ENCODE peak calls at places on chromosomes 4 and X, in six cellular contexts. J is neural progenitor cell, N is MM.1S, T is H9, L is mesendoderm, D is fibroblast of lung. U is an unnamed sample.

GRCh38 chr4:1990676-1991075 is 18.1 kb downstream of the NELFA start:
- DNase-seq in J (no peak), N (no peak), T (no peak), L (no peak), D (no peak), U (no peak)

GRCh38 chr4:80229128-80229527 is 31.8 kb downstream of the PRDM8 start:
- DNase-seq in J (no peak), N (no peak), T (no peak), L (no peak), D (no peak), U (no peak)

GRCh38 chr4:38385286-38386010 is 278.6 kb upstream of the KLF3 start:
- DNase-seq in J (peak), N (no peak), T (no peak), L (peak), D (peak), U (no peak)

GRCh38 chrX:17774053-17774452 is 36.8 kb downstream of the SCML1 start:
- DNase-seq in J (no peak), N (no peak), T (no peak), L (no peak), D (no peak), U (no peak)

GRCh38 chrX:66013195-66013816 is 26.6 kb downstream of the VSIG4 start:
- DNase-seq in J (no peak), N (no peak), T (no peak), L (no peak), D (no peak), U (no peak)

GRCh38 chrX:153638436-153639176 is 8.4 kb upstream of the DUSP9 start:
- DNase-seq in J (no peak), N (no peak), T (no peak), L (no peak), D (no peak), U (no peak)

GRCh38 chrX:72128881-72129280 is 2.8 kb downstream of the RTL5 start:
- DNase-seq in J (peak), N (no peak), T (peak), L (peak), D (no peak), U (no peak)

GRCh38 chr4:140937866-140938265 is 181.7 kb upstream of the TBC1D9 start:
- DNase-seq in J (no peak), N (no peak), T (no peak), L (no peak), D (peak), U (peak)

GRCh38 chr4:142126890-142127497 is 490.6 kb downstream of the IL15 start:
- DNase-seq in J (peak), N (peak), T (peak), L (peak), D (peak), U (peak)

GRCh38 chrX:132491191-132491590 is 2.4 kb upstream of the MBNL3 start:
- DNase-seq in J (no peak), N (peak), T (no peak), L (peak), D (no peak), U (no peak)

GRCh38 chr4:118352843-118353373 is at the start of gene PRSS12:
- DNase-seq in J (peak), N (peak), T (peak), L (peak), D (peak), U (peak)

GRCh38 chrX:154827624-154828408 is 6.6 kb downstream of the SMIM9 start:
- DNase-seq in J (no peak), N (peak), T (no peak), L (no peak), D (no peak), U (no peak)

GRCh38 chr4:95155759-95156451 is 392.9 kb downstream of the UNC5C start:
- DNase-seq in J (peak), N (peak), T (no peak), L (peak), D (peak), U (peak)

GRCh38 chr4:56803473-56803872 is 18.0 kb downstream of the SPINK2 start:
- DNase-seq in J (no peak), N (peak), T (no peak), L (no peak), D (peak), U (no peak)

GRCh38 chrX:123184858-123185251 is 777 bp downstream of the GRIA3 start:
- DNase-seq in J (peak), N (no peak), T (peak), L (peak), D (no peak), U (no peak)

GRCh38 chr4:102783006-102783405 is 22.2 kb upstream of the MANBA start:
- DNase-seq in J (no peak), N (no peak), T (no peak), L (no peak), D (no peak), U (peak)

GRCh38 chr4:38462659-38463058 is 201.3 kb upstream of the KLF3 start:
- DNase-seq in J (no peak), N (no peak), T (no peak), L (no peak), D (no peak), U (no peak)

GRCh38 chrX:68903111-68903510 is 74.3 kb downstream of the EFNB1 start:
- DNase-seq in J (peak), N (no peak), T (no peak), L (no peak), D (no peak), U (no peak)

GRCh38 chr4:3858765-3859388 is 92.7 kb downstream of the ADRA2C start:
- DNase-seq in J (no peak), N (no peak), T (no peak), L (no peak), D (no peak), U (no peak)

GRCh38 chr4:102564399-102564921 is 63.3 kb downstream of the NFKB1 start:
- DNase-seq in J (no peak), N (no peak), T (no peak), L (no peak), D (peak), U (peak)

GRCh38 chrX:48597353-48598264 is at the start of gene WDR13:
- DNase-seq in J (peak), N (peak), T (peak), L (peak), D (peak), U (peak)

GRCh38 chr4:38663021-38663800 is 788 bp upstream of the KLF3 start:
- DNase-seq in J (peak), N (no peak), T (peak), L (peak), D (peak), U (no peak)

GRCh38 chrX:47231167-47231566 is 1.6 kb upstream of the USP11 start:
- DNase-seq in J (no peak), N (no peak), T (no peak), L (no peak), D (no peak), U (no peak)

GRCh38 chr4:185589067-185589844 is 53.9 kb upstream of the PDLIM3 start:
- DNase-seq in J (no peak), N (no peak), T (no peak), L (no peak), D (peak), U (peak)

GRCh38 chrX:13398073-13398823 is 78.4 kb upstream of the ATXN3L start:
- DNase-seq in J (no peak), N (no peak), T (no peak), L (peak), D (peak), U (peak)

GRCh38 chrX:54248309-54248708 is 65.3 kb upstream of the FAM120C start:
- DNase-seq in J (no peak), N (peak), T (no peak), L (peak), D (peak), U (peak)

GRCh38 chr4:165393704-165394103 is 14.9 kb downstream of the CPE start:
- DNase-seq in J (no peak), N (no peak), T (no peak), L (no peak), D (peak), U (no peak)

GRCh38 chr4:14771504-14772175 is 230.6 kb upstream of the CPEB2 start:
- DNase-seq in J (no peak), N (no peak), T (no peak), L (no peak), D (no peak), U (no peak)

GRCh38 chrX:69163936-69164741 is 1.1 kb downstream of the PJA1 start:
- DNase-seq in J (no peak), N (no peak), T (peak), L (peak), D (peak), U (no peak)

GRCh38 chr4:83449009-83449408 is 6.6 kb downstream of the HELQ start:
- DNase-seq in J (no peak), N (no peak), T (no peak), L (no peak), D (no peak), U (no peak)

GRCh38 chr4:102825261-102826071 is 1.9 kb downstream of the UBE2D3 start:
- DNase-seq in J (peak), N (peak), T (peak), L (peak), D (peak), U (peak)

GRCh38 chrX:1389181-1389992 is 2.5 kb downstream of the SLC25A6 start:
- DNase-seq in J (no peak), N (no peak), T (no peak), L (no peak), D (no peak), U (no peak)

GRCh38 chr4:83686166-83686565 is 150.3 kb downstream of the GPAT3 start:
- DNase-seq in J (no peak), N (no peak), T (no peak), L (no peak), D (no peak), U (peak)

GRCh38 chr4:142940614-142941013 is 94.5 kb upstream of the INPP4B start:
- DNase-seq in J (no peak), N (no peak), T (no peak), L (no peak), D (no peak), U (no peak)

GRCh38 chrX:17164936-17165335 is 210.1 kb upstream of the NHS start:
- DNase-seq in J (no peak), N (no peak), T (no peak), L (no peak), D (peak), U (no peak)

GRCh38 chr4:8863759-8864682 is 7.6 kb downstream of the HMX1 start:
- DNase-seq in J (no peak), N (no peak), T (no peak), L (no peak), D (no peak), U (no peak)

GRCh38 chr4:16029329-16029728 is 54.5 kb downstream of the PROM1 start:
- DNase-seq in J (no peak), N (no peak), T (no peak), L (peak), D (peak), U (peak)

GRCh38 chr4:11702886-11703555 is 274.3 kb upstream of the HS3ST1 start:
- DNase-seq in J (no peak), N (no peak), T (no peak), L (no peak), D (no peak), U (no peak)

GRCh38 chr4:11698033-11698432 is 269.3 kb upstream of the HS3ST1 start:
- DNase-seq in J (no peak), N (no peak), T (no peak), L (peak), D (peak), U (no peak)

GRCh38 chr4:11700751-11701226 is 272.1 kb upstream of the HS3ST1 start:
- DNase-seq in J (no peak), N (no peak), T (no peak), L (no peak), D (peak), U (peak)

GRCh38 chr4:11701978-11702377 is 273.3 kb upstream of the HS3ST1 start:
- DNase-seq in J (no peak), N (no peak), T (peak), L (peak), D (no peak), U (no peak)

GRCh38 chr4:11698846-11699590 is 270.3 kb upstream of the HS3ST1 start:
- DNase-seq in J (no peak), N (no peak), T (no peak), L (peak), D (peak), U (peak)
- H3K9ac ChIP-seq in J (no peak), N (no peak), T (no peak), L (no peak), D (no peak), U (no peak)

GRCh38 chr4:82268050-82268825 is 105.6 kb downstream of the HNRNPD start:
- DNase-seq in J (peak), N (peak), T (peak), L (peak), D (peak), U (peak)
- H3K9ac ChIP-seq in J (no peak), N (no peak), T (no peak), L (peak), D (no peak), U (no peak)

GRCh38 chr4:115108850-115109249 is 4.6 kb downstream of the NDST4 start:
- DNase-seq in J (no peak), N (no peak), T (no peak), L (no peak), D (no peak), U (no peak)

GRCh38 chr4:115110191-115111166 is 2.9 kb downstream of the NDST4 start:
- DNase-seq in J (no peak), N (no peak), T (no peak), L (peak), D (peak), U (no peak)

GRCh38 chr4:115113382-115114106 is at the start of gene NDST4:
- DNase-seq in J (peak), N (no peak), T (no peak), L (no peak), D (peak), U (no peak)
- H3K9ac ChIP-seq in J (no peak), N (no peak), T (no peak), L (no peak), D (no peak), U (no peak)

GRCh38 chrX:110281377-110281776 is 36.5 kb downstream of the AMMECR1 start:
- DNase-seq in J (no peak), N (no peak), T (no peak), L (no peak), D (no peak), U (no peak)
- H3K9ac ChIP-seq in J (no peak), N (no peak), T (no peak), L (no peak), D (no peak), U (no peak)

DNA sequence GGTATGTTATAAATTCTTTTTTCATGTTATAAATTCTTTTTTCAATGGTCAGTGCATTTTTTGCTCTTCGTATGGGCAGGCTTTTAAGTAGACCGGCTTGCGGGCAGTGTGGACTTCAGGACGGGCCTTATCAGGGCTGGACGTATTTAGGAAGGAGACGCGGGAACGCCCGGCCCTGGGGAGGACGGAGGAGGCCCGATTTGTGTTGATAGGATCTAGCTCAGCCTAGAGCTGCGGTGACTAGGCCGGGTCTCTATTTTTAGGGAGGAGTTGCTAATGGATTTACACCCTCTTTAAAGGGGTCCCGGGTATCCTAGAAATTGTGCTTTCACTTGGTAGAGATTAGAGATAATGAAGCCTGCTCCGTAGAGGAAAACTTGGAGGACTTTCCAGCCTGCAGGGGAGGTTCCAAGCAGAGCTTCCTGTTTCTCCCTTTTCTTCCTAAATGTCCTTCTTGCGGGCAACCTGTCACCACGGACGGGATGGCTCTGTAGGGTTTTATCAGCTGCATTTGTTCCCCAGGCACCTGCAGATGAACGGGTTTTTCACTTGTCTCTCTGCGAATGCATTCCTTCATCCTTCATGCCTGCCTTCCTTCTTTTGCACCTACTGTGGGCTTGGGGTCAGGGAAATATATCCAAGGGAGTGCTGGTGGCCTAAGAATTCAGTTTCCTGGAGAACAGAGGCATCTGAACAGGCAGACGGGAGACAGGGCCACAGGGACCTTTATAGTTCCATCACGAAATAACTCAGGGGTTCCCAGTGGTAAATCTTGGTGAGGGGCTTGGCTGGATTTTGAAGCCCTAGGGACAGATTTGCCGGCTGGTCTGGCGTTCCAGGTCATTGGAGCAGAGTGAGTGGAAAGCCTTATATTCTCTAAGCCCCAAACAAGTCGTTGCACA is 1.4 kb downstream of the CD99 start:
- DNase-seq in J (peak), N (no peak), T (no peak), L (peak), D (peak), U (peak)
- H3K9ac ChIP-seq in J (peak), N (peak), T (peak), L (peak), D (peak), U (peak)

GRCh38 chrX:120401301-120401700 is 39.4 kb downstream of the ATP1B4 start:
- DNase-seq in J (no peak), N (no peak), T (no peak), L (no peak), D (no peak), U (no peak)

GRCh38 chrX:120402363-120402762 is 40.5 kb downstream of the ATP1B4 start:
- DNase-seq in J (no peak), N (no peak), T (no peak), L (no peak), D (no peak), U (no peak)

GRCh38 chrX:120408168-120408567 is 46.3 kb downstream of the ATP1B4 start:
- DNase-seq in J (no peak), N (no peak), T (peak), L (no peak), D (no peak), U (no peak)

GRCh38 chrX:120406638-120407037 is 44.7 kb downstream of the ATP1B4 start:
- DNase-seq in J (no peak), N (no peak), T (no peak), L (no peak), D (no peak), U (no peak)
- H3K9ac ChIP-seq in J (no peak), N (no peak), T (no peak), L (no peak), D (no peak), U (no peak)

GRCh38 chr4:97761760-97762512 is 381.3 kb downstream of the STPG2 start:
- DNase-seq in J (no peak), N (no peak), T (no peak), L (peak), D (peak), U (no peak)

GRCh38 chr4:97759785-97760184 is 383.5 kb downstream of the STPG2 start:
- DNase-seq in J (no peak), N (no peak), T (no peak), L (no peak), D (no peak), U (no peak)
- H3K9ac ChIP-seq in J (no peak), N (no peak), T (no peak), L (no peak), D (no peak), U (no peak)

GRCh38 chr4:113232194-113232593 is 182.7 kb downstream of the ANK2 start:
- DNase-seq in J (no peak), N (no peak), T (no peak), L (no peak), D (peak), U (peak)

DNA sequence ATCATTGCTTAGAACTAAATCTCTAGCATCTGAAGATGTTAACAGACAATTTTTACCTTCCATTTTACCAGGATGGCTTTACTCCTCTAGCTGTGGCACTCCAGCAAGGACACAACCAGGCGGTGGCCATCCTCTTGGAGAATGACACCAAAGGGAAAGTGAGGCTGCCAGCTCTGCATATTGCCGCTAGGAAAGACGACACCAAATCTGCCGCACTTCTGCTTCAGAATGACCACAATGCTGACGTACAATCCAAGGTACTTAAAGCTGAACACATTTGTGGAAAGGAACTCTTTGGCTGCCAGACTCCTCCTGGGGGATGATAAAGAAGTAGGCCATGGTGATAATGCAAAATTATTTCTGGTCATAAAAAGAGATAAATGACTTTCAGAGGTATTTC is 187.5 kb downstream of the ANK2 start:
- DNase-seq in J (no peak), N (no peak), T (no peak), L (no peak), D (no peak), U (no peak)
- H3K9ac ChIP-seq in J (no peak), N (no peak), T (no peak), L (no peak), D (no peak), U (no peak)

GRCh38 chr4:40573593-40574311 is 55.9 kb downstream of the RBM47 start:
- DNase-seq in J (no peak), N (peak), T (no peak), L (no peak), D (no peak), U (peak)
- H3K9ac ChIP-seq in J (no peak), N (peak), T (no peak), L (no peak), D (no peak), U (no peak)

DNA sequence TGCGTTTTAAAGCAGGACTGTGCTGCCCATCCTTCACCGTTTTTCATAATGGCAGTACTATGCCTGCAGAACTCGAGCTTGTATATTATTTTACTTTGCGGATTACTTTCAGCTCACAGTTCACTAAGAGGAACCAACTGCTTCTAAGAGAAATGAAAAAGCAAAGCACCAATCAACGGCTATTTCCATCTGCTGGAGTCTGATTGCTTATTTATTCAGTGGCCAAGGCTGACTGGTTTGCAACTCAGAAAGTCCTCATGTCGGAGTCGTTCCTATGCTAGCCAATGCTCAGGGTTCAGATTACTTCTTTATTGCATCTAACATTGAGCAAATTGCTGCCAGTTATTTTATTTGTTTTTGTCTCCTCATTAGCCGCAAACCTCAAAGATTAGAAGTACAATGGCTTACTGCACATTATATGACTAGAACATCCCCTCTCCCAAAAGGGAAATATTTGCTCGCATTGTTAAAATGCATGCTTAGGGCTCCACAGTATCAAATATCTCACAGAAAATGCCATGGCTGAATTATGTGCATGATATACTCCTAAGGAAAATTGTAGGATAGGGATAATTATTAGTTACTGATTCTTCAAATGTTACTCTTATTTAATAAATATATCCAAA is 1628.2 kb upstream of the ADGRL3 start:
- DNase-seq in J (no peak), N (no peak), T (no peak), L (no peak), D (no peak), U (no peak)
- H3K9ac ChIP-seq in J (no peak), N (no peak), T (no peak), L (no peak), D (no peak), U (no peak)

U was measured in IMR-90.